ENCODE peak calls at places on chromosomes 2 and 18, in eight cellular contexts. N is Caco-2; B is CD8-positive, alpha-beta T cell; C is GM23338; Y is suprapubic skin; U is hepatocyte; R is AG04450; D is right cardiac atrium. M is an unnamed sample.

GRCh38 chr2:182980115-182980514 is 58.1 kb downstream of the NCKAP1 start:
- DNase-seq in N (no peak), B (no peak), C (peak; percentile 69), Y (no peak), U (peak; percentile 22), R (no peak), D (no peak), M (no peak)

GRCh38 chr2:207847807-207848544 is 78.3 kb upstream of the FZD5 start:
- DNase-seq in N (peak; percentile 72), B (no peak), C (peak; percentile 47), Y (no peak), U (peak; percentile 65), R (no peak), D (peak; percentile 32), M (no peak)

GRCh38 chr2:237475704-237476107 is 11.3 kb upstream of the MLPH start:
- DNase-seq in N (no peak), B (no peak), C (no peak), Y (no peak), U (peak; percentile 49), R (no peak), D (peak; percentile 40), M (no peak)

GRCh38 chr2:98829586-98830270 is 98.8 kb upstream of the MGAT4A start:
- DNase-seq in N (no peak), B (no peak), C (no peak), Y (no peak), U (no peak), R (no peak), D (no peak), M (no peak)

GRCh38 chr2:101418704-101419663 is 31.7 kb upstream of the CREG2 start:
- DNase-seq in N (peak; percentile 69), B (peak; percentile 11), C (peak; percentile 84), Y (no peak), U (peak; percentile 85), R (peak; percentile 27), D (peak; percentile 35), M (peak; percentile 33)

GRCh38 chr2:71690876-71691275 is 237.5 kb downstream of the DYSF start:
- DNase-seq in N (no peak), B (no peak), C (no peak), Y (no peak), U (no peak), R (no peak), D (no peak), M (no peak)

GRCh38 chr18:37465922-37466321 is 99.7 kb downstream of the CELF4 start:
- DNase-seq in N (no peak), B (no peak), C (no peak), Y (no peak), U (peak; percentile 54), R (no peak), D (no peak), M (no peak)

GRCh38 chr2:34353498-34354113 is 754.5 kb upstream of the FAM98A start:
- DNase-seq in N (no peak), B (no peak), C (no peak), Y (no peak), U (no peak), R (no peak), D (no peak), M (no peak)

GRCh38 chr2:20198796-20199361 is 26.1 kb downstream of the SDC1 start:
- DNase-seq in N (no peak), B (no peak), C (peak; percentile 50), Y (no peak), U (no peak), R (no peak), D (no peak), M (no peak)

GRCh38 chr18:1244397-1245122 is 339.9 kb downstream of the ADCYAP1 start:
- DNase-seq in N (no peak), B (no peak), C (no peak), Y (no peak), U (no peak), R (no peak), D (no peak), M (no peak)
- H3K27me3 ChIP-seq in N (no peaks in the 10 kb centered on the region), B (no peaks in the 10 kb centered on the region), C (no peaks in the 10 kb centered on the region), Y (no peaks in the 10 kb centered on the region), U (no peaks in the 10 kb centered on the region), R (no peaks in the 10 kb centered on the region), D (no peaks in the 10 kb centered on the region), M (no peaks in the 10 kb centered on the region)

DNA sequence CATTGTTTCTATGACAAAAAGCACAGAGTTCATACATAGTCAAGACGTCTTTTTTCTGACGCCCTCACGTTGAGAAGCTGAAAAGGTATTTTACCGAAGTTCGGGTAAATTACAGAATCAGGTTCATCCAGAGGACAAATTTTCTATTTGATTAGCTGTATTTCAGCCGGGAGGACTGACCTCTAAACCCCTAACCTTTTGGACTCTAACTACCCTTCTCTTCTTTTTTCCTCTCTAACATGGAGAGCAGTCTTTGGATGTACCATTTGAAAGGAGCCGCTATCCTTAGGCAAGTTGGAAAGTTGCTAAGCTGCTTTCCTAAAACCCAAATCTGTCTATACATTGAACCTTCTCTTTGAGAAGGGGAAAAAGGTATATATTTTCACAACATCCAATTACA is 2.3 kb upstream of the HOXD3 start:
- DNase-seq in N (no peak), B (no peak), C (no peak), Y (no peak), U (no peak), R (no peak), D (no peak), M (no peak)
- H3K27me3 ChIP-seq in N (no peaks in the 10 kb centered on the region), B (peaks cover 41% of the 10 kb centered on the region), C (peaks cover 100% of the 10 kb centered on the region), Y (peaks cover 99% of the 10 kb centered on the region), U (peaks cover 98% of the 10 kb centered on the region), R (peaks cover 93% of the 10 kb centered on the region), D (no peaks in the 10 kb centered on the region), M (no peaks in the 10 kb centered on the region)

GRCh38 chr18:59899298-59900221 is at the start of gene PMAIP1:
- DNase-seq in N (peak; percentile 72), B (peak; percentile 68), C (peak; percentile 93), Y (peak; percentile 91), U (peak; percentile 91), R (peak; percentile 93), D (peak; percentile 74), M (peak; percentile 78)

GRCh38 chr18:59898093-59898492 is 1.7 kb upstream of the PMAIP1 start:
- DNase-seq in N (no peak), B (no peak), C (peak; percentile 41), Y (no peak), U (no peak), R (no peak), D (no peak), M (no peak)

GRCh38 chr18:59897321-59897954 is 2.4 kb upstream of the PMAIP1 start:
- DNase-seq in N (no peak), B (no peak), C (peak; percentile 84), Y (no peak), U (no peak), R (no peak), D (no peak), M (no peak)

GRCh38 chr18:59900222-59901128 is 679 bp downstream of the PMAIP1 start:
- DNase-seq in N (peak; percentile 15), B (peak; percentile 30), C (peak; percentile 85), Y (no peak), U (peak; percentile 66), R (no peak), D (no peak), M (peak; percentile 59)

GRCh38 chr18:59898609-59899297 is 1.0 kb upstream of the PMAIP1 start:
- DNase-seq in N (no peak), B (no peak), C (no peak), Y (no peak), U (no peak), R (no peak), D (no peak), M (no peak)
- H3K27me3 ChIP-seq in N (no peaks in the 10 kb centered on the region), B (no peaks in the 10 kb centered on the region), C (peaks cover 7% of the 10 kb centered on the region), Y (no peaks in the 10 kb centered on the region), U (peaks cover 37% of the 10 kb centered on the region), R (no peaks in the 10 kb centered on the region), D (no peaks in the 10 kb centered on the region), M (peaks cover 19% of the 10 kb centered on the region)

DNA sequence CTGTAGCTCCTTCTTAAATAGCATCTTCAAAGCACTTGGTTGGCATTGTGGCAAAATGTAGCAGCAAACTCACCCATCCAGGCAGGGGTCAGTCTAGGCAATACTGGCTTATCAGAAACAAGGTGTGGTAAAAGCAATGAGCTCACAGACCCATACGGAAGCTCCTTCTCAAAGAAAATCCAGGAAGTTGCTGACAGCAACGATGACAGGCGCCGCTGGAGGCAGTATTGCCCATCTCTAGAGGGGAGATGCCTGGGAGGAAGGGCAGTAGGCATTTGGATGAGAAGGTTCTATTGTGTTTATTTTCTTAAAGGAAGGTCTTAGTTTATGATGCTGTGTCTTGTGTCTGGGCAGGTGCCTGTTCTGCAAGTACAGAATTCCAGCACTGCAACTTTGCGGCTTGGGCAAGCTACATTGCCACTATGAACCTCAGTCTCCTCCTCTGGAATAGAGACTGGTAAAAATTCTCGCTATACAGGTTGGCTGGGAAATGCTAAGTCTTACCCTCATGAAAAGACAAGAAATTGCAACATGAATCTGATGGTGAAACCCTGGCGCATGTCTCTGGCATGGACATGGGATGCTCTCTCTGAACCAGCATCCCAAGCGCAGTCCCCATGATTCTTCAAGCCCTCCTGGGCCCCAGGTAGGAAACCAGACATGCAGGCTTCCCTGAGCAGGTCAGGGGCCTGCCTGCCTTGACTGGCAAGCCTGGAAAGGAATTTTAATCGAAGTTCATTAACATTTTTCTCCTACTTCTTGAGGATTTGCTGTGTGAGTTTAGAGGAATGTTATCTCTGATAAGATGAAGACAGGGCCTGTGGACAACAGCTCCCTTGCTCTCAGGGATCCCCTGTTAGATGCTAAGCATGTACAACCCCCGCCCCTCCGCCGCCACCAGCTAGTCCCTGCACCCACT is 156.0 kb downstream of the TFCP2L1 start:
- DNase-seq in N (peak; percentile 74), B (no peak), C (peak; percentile 79), Y (no peak), U (peak; percentile 83), R (no peak), D (peak; percentile 39), M (peak; percentile 18)
- H3K27me3 ChIP-seq in N (no peaks in the 10 kb centered on the region), B (no peaks in the 10 kb centered on the region), C (no peaks in the 10 kb centered on the region), Y (no peaks in the 10 kb centered on the region), U (peaks cover 7% of the 10 kb centered on the region), R (peaks cover 15% of the 10 kb centered on the region), D (no peaks in the 10 kb centered on the region), M (no peaks in the 10 kb centered on the region)

M was measured in adrenal gland.